ENCODE peak calls at places on chromosomes 2 and 18, in four cellular contexts. V, G, L and F are unnamed samples.

GRCh38 chr2:219551412-219551811 is 7.6 kb downstream of the TMEM198 start:
- DNase-seq in V (no peak), G (no peak), L (no peak), F (no peak)

GRCh38 chr2:160224060-160224459 is 24.0 kb upstream of the ITGB6 start:
- DNase-seq in V (no peak), G (no peak), L (no peak), F (peak)

GRCh38 chr2:33316314-33316713 is 160.1 kb upstream of the RASGRP3 start:
- DNase-seq in V (no peak), G (no peak), L (no peak), F (no peak)

GRCh38 chr2:215712219-215712849 is 276.5 kb upstream of the FN1 start:
- DNase-seq in V (no peak), G (no peak), L (no peak), F (no peak)

GRCh38 chr18:75592527-75592926 is 165.0 kb upstream of the SMIM21 start:
- DNase-seq in V (no peak), G (no peak), L (no peak), F (no peak)

GRCh38 chr2:236085211-236085610 is 83.0 kb downstream of the GBX2 start:
- DNase-seq in V (no peak), G (no peak), L (no peak), F (no peak)

GRCh38 chr18:4755848-4756247 is 300.7 kb upstream of the DLGAP1 start:
- DNase-seq in V (no peak), G (no peak), L (no peak), F (no peak)

GRCh38 chr18:35572644-35573043 is 8.9 kb upstream of the GALNT1 start:
- DNase-seq in V (no peak), G (no peak), L (no peak), F (no peak)

GRCh38 chr2:130834091-130834922 is 2.4 kb upstream of the ARHGEF4 start:
- DNase-seq in V (no peak), G (no peak), L (no peak), F (no peak)

GRCh38 chr18:24482826-24483225 is 22.4 kb downstream of the HRH4 start:
- DNase-seq in V (no peak), G (no peak), L (no peak), F (no peak)

GRCh38 chr2:237653791-237654558 is 26.6 kb downstream of the LRRFIP1 start:
- DNase-seq in V (no peak), G (no peak), L (peak), F (no peak)

GRCh38 chr2:199903111-199903510 is 8.0 kb upstream of the C2orf69 start:
- DNase-seq in V (no peak), G (no peak), L (no peak), F (no peak)

GRCh38 chr2:224405412-224405811 is 3.5 kb upstream of the FAM124B start:
- DNase-seq in V (no peak), G (no peak), L (no peak), F (no peak)

GRCh38 chr18:25669741-25670140 is 317.8 kb upstream of the ZNF521 start:
- DNase-seq in V (no peak), G (no peak), L (no peak), F (no peak)

GRCh38 chr18:59960272-59960671 is 60.5 kb downstream of the PMAIP1 start:
- DNase-seq in V (no peak), G (no peak), L (no peak), F (no peak)

GRCh38 chr2:196131949-196132925 is 39.1 kb downstream of the STK17B start:
- DNase-seq in V (no peak), G (no peak), L (no peak), F (no peak)

GRCh38 chr18:74616494-74616893 is 18.8 kb downstream of the ZNF407 start:
- DNase-seq in V (no peak), G (no peak), L (no peak), F (no peak)

GRCh38 chr18:23998811-23999210 is 15.7 kb upstream of the TTC39C start:
- DNase-seq in V (peak), G (no peak), L (no peak), F (no peak)

GRCh38 chr2:223215136-223215535 is 163.1 kb downstream of the KCNE4 start:
- DNase-seq in V (no peak), G (no peak), L (no peak), F (no peak)

GRCh38 chr18:74567805-74568204 is 29.9 kb upstream of the ZNF407 start:
- DNase-seq in V (no peak), G (no peak), L (no peak), F (no peak)

GRCh38 chr2:176844461-176844860 is 368.1 kb upstream of the HNRNPA3 start:
- DNase-seq in V (no peak), G (no peak), L (no peak), F (no peak)

GRCh38 chr2:127807678-127808353 is 3.2 kb downstream of the WDR33 start:
- DNase-seq in V (no peak), G (no peak), L (no peak), F (no peak)

GRCh38 chr2:163633296-163633695 is 102.5 kb downstream of the FIGN start:
- DNase-seq in V (no peak), G (no peak), L (no peak), F (no peak)

GRCh38 chr2:190210471-190210870 is 109.2 kb downstream of the HIBCH start:
- DNase-seq in V (no peak), G (no peak), L (no peak), F (no peak)

GRCh38 chr2:233422050-233422639 is 67.9 kb downstream of the DGKD start:
- DNase-seq in V (peak), G (peak), L (no peak), F (no peak)

GRCh38 chr2:108637304-108637669 is 82.0 kb upstream of the RANBP2 start:
- DNase-seq in V (no peak), G (no peak), L (peak), F (peak)

GRCh38 chr2:111707700-111708099 is 176.3 kb downstream of the ANAPC1 start:
- DNase-seq in V (no peak), G (no peak), L (no peak), F (no peak)

GRCh38 chr2:36246320-36246990 is 109.1 kb upstream of the CRIM1 start:
- DNase-seq in V (no peak), G (no peak), L (no peak), F (no peak)